ENCODE peak calls at places on chromosome 18, in five cellular contexts. A, F, T, M and L are unnamed samples.

GRCh38 chr18:48300463-48300961 is 108.7 kb downstream of the ZBTB7C start:
- DNase-seq in A (no peak), F (peak; percentile 65), T (no peak), M (no peak), L (no peak)

GRCh38 chr18:55088561-55088960 is 129.3 kb upstream of the CCDC68 start:
- DNase-seq in A (no peak), F (no peak), T (no peak), M (no peak), L (no peak)

GRCh38 chr18:25353080-25353479 is 1.1 kb upstream of the ZNF521 start:
- DNase-seq in A (no peak), F (no peak), T (no peak), M (no peak), L (no peak)

GRCh38 chr18:61894751-61895524 is 2.1 kb upstream of the RNF152 start:
- DNase-seq in A (no peak), F (peak; percentile 32), T (no peak), M (no peak), L (no peak)

GRCh38 chr18:48991299-48992055 is 40.7 kb upstream of the SMAD7 start:
- DNase-seq in A (no peak), F (no peak), T (no peak), M (no peak), L (no peak)

GRCh38 chr18:37519506-37520135 is 46.0 kb downstream of the CELF4 start:
- DNase-seq in A (no peak), F (no peak), T (no peak), M (no peak), L (no peak)

GRCh38 chr18:67456691-67457090 is 59.8 kb downstream of the DSEL start:
- DNase-seq in A (no peak), F (no peak), T (peak; percentile 50), M (no peak), L (no peak)

GRCh38 chr18:74836296-74837139 is 238.8 kb downstream of the ZNF407 start:
- DNase-seq in A (no peak), F (peak; percentile 39), T (peak; percentile 43), M (peak; percentile 33), L (peak; percentile 30)

GRCh38 chr18:58785171-58785805 is 79.4 kb upstream of the ZNF532 start:
- DNase-seq in A (no peak), F (peak; percentile 53), T (peak; percentile 79), M (peak; percentile 92), L (no peak)

GRCh38 chr18:77067315-77068061 is 65.1 kb downstream of the MBP start:
- DNase-seq in A (peak; percentile 58), F (peak; percentile 52), T (peak; percentile 95), M (peak; percentile 96), L (peak; percentile 90)

GRCh38 chr18:46555724-46556123 is 101.3 kb downstream of the LOXHD1 start:
- DNase-seq in A (peak; percentile 36), F (no peak), T (peak; percentile 2), M (no peak), L (no peak)

GRCh38 chr18:11154369-11154982 is 5.1 kb upstream of the PIEZO2 start:
- DNase-seq in A (no peak), F (no peak), T (peak; percentile 78), M (peak; percentile 68), L (no peak)

GRCh38 chr18:26771524-26771923 is 94.0 kb downstream of the AQP4 start:
- DNase-seq in A (no peak), F (no peak), T (peak; percentile 22), M (no peak), L (no peak)
- TF ChIP-seq CTCF in A (peak; percentile 57), F (no peak), T (peak; percentile 24), M (peak; percentile 31), L (peak; percentile 38)

GRCh38 chr18:13538630-13539029 is 187.7 kb downstream of the FAM210A start:
- DNase-seq in A (no peak), F (no peak), T (no peak), M (no peak), L (no peak)

GRCh38 chr18:13539843-13540535 is 186.4 kb downstream of the FAM210A start:
- DNase-seq in A (no peak), F (no peak), T (no peak), M (no peak), L (no peak)

GRCh38 chr18:13539050-13539449 is 187.3 kb downstream of the FAM210A start:
- DNase-seq in A (no peak), F (peak; percentile 67), T (no peak), M (no peak), L (no peak)

GRCh38 chr18:13536578-13536977 is 189.8 kb downstream of the FAM210A start:
- DNase-seq in A (no peak), F (no peak), T (no peak), M (no peak), L (no peak)

DNA sequence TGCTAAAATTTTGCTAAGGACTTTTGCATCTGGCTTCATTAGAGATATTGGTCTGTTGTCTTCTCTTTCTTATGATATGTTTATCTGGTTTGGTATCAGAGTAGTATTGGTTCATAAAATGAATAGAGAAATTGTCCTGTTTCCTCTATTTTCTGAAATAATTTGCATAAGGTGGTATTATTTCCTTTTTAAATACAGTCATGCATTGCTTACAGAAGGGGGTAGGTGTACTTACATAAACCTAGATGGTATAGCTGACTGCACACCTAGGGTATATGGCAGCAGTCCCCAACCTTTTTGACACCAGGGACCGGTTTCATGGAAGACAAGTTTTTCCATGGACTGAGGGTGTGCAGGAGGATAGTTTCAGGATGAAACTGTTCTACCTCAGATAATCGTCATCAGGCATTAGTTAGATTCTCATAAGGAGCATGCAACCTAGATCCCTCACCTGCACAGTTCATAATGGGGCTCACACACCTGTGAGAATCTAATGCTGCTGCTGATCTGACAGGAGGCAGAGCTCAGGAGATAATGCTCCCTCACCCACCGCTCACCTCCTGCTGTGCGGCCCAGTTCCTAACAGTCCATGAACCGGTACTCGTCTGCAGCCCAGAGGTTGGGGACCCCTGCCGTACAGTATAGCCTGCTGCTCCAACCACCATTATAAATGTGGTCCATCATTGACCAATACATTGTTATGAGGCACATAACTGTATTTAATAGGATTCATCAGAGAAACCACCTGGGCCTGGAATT is 189.2 kb downstream of the FAM210A start:
- DNase-seq in A (no peak), F (no peak), T (no peak), M (no peak), L (no peak)
- H3K4me3 ChIP-seq in A (no peak overlapping the region), F (no peak overlapping the region), T (no peak overlapping the region), M (no peak overlapping the region), L (no peak overlapping the region)

GRCh38 chr18:50610349-50610748 is 50.5 kb downstream of the MAPK4 start:
- DNase-seq in A (no peak), F (no peak), T (no peak), M (no peak), L (no peak)
- TF ChIP-seq CTCF in A (no peak), F (no peak), T (no peak), M (no peak), L (peak; percentile 17)

DNA sequence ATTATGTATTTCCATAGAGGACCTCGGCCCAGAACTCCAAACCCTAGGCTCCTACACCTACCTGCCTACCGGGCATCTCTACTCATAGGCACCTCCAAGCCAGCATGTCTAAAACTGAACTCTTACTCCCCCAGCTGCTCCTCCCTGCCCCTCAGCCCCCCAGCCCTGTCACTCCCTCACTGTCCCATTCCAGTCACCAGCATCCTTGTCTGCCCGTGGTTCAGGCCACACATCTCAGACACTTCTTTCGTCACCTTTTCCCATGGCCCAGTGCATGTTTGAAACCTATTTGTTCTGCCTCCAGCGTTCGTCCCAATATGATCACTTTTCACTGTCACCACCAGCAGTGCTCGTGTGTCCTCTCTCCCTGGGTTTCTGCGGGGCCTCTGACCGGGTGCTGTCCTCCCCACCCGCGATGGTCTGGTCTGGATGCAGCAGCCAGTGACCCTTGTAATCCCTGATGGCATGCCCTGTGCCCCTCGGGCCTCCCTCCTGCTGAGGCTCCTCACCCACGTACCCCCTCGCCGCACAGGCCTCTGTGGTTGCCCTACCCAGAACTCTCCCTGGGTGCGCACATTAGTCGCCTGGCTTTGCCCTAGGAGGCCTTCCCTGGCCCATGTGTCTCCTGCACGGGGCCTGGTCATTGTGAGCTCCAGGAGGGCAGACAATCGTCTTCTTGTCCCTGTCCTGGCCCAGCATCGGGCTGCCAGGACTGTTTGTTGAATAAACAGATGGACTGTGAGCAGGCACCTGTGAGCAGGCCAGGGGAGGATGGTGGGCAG is 15.4 kb downstream of the LDLRAD4 start:
- DNase-seq in A (no peak), F (peak; percentile 8), T (no peak), M (no peak), L (no peak)
- H3K4me3 ChIP-seq in A (no peak overlapping the region), F (no peak overlapping the region), T (no peak overlapping the region), M (no peak overlapping the region), L (no peak overlapping the region)

GRCh38 chr18:4142876-4143275 is 312.2 kb downstream of the DLGAP1 start:
- DNase-seq in A (no peak), F (no peak), T (no peak), M (no peak), L (no peak)

DNA sequence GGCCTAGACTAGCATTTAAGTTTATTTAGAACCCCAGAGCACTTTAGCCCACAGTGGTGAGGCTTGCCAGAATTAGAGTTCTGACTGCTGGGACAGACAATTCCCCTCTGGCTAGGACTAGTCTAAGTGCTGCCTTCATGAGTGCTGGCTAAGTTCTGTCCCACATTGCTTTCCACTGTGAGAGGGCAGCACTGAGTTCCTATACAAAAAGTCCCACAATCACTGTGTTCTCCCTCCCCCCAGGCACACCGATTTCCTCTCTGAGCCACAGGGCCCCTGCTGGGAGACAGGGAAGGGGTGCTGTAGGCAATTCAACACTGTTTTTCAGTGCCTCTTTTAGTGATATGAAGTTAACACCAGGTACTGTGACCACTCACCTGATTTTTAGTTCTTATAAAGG is 310.9 kb downstream of the DLGAP1 start:
- DNase-seq in A (no peak), F (no peak), T (no peak), M (no peak), L (no peak)
- TF ChIP-seq CTCF in A (no peak), F (no peak), T (no peak), M (no peak), L (no peak)

GRCh38 chr18:35246831-35247230 is 6.0 kb downstream of the ZNF397 start:
- DNase-seq in A (no peak), F (no peak), T (no peak), M (no peak), L (no peak)

GRCh38 chr18:35245719-35246317 is 5.0 kb downstream of the ZNF397 start:
- DNase-seq in A (no peak), F (no peak), T (no peak), M (no peak), L (no peak)

GRCh38 chr18:35248429-35248828 is 7.6 kb downstream of the ZNF397 start:
- DNase-seq in A (no peak), F (no peak), T (no peak), M (no peak), L (no peak)

GRCh38 chr18:35244671-35245070 is 3.8 kb downstream of the ZNF397 start:
- DNase-seq in A (no peak), F (no peak), T (no peak), M (no peak), L (no peak)

GRCh38 chr18:35247412-35248249 is 6.8 kb downstream of the ZNF397 start:
- DNase-seq in A (no peak), F (no peak), T (no peak), M (no peak), L (no peak)
- H3K4me3 ChIP-seq in A (no peak overlapping the region), F (no peak overlapping the region), T (no peak overlapping the region), M (no peak overlapping the region), L (no peak overlapping the region)